ENCODE peak calls at places on chromosomes 11 and 22, in four cellular contexts. K is stomach, U is heart right ventricle, B is thoracic aorta. T is an unnamed sample.

GRCh38 chr11:76266269-76266668 is 60.0 kb upstream of the WNT11 start:
- DNase-seq in B (no peak), K (no peak), U (no peak), T (peak; percentile 8)

GRCh38 chr11:12372111-12372510 is 5.3 kb upstream of the PARVA start:
- DNase-seq in B (no peak), U (no peak), K (no peak), T (no peak)

GRCh38 chr11:121844016-121844415 is 272.0 kb downstream of the BLID start:
- DNase-seq in U (no peak), B (no peak), K (no peak), T (no peak)

GRCh38 chr22:24952837-24953293 is 349 bp downstream of the KIAA1671 start:
- DNase-seq in U (peak; percentile 52), K (peak; percentile 61), B (no peak), T (no peak)

GRCh38 chr11:132862137-132862536 is 670.2 kb downstream of the OPCML start:
- DNase-seq in K (no peak), U (no peak), B (no peak), T (no peak)

GRCh38 chr22:36368359-36368983 is 19.3 kb downstream of the MYH9 start:
- DNase-seq in K (no peak), B (no peak), U (no peak), T (peak; percentile 49)

GRCh38 chr11:93031386-93031785 is 61.9 kb downstream of the MTNR1B start:
- DNase-seq in B (no peak), K (no peak), U (no peak), T (no peak)

GRCh38 chr22:37095113-37095512 is 14.4 kb downstream of the TMPRSS6 start:
- DNase-seq in K (no peak), B (no peak), U (no peak), T (no peak)

GRCh38 chr11:61098778-61099177 is 3.5 kb upstream of the CD5 start:
- DNase-seq in U (no peak), B (no peak), K (no peak), T (no peak)

GRCh38 chr11:35488117-35488516 is 37.3 kb downstream of the PAMR1 start:
- DNase-seq in K (no peak), U (no peak), B (no peak), T (no peak)

GRCh38 chr11:6315811-6316425 is 4.4 kb downstream of the CAVIN3 start:
- DNase-seq in U (peak; percentile 49), K (peak; percentile 63), B (peak; percentile 26), T (no peak)

GRCh38 chr11:134636071-134636470 is 224.0 kb upstream of the B3GAT1 start:
- DNase-seq in K (no peak), U (no peak), B (no peak), T (no peak)

GRCh38 chr22:32271389-32271788 is 16.2 kb upstream of the SLC5A4 start:
- DNase-seq in B (no peak), K (no peak), U (no peak), T (no peak)

GRCh38 chr11:121494355-121495099 is 41.8 kb upstream of the SORL1-AS1 start:
- DNase-seq in U (no peak), B (no peak), K (no peak), T (peak; percentile 20)

GRCh38 chr11:75422248-75423231 is 10.5 kb downstream of the KLHL35 start:
- DNase-seq in B (no peak), K (peak; percentile 78), U (no peak), T (no peak)

GRCh38 chr11:70695086-70695960 is 297.0 kb downstream of the CTTN start:
- DNase-seq in B (no peak), U (no peak), K (no peak), T (peak; percentile 30)

GRCh38 chr11:11985016-11985715 is 23.3 kb downstream of the DKK3 start:
- DNase-seq in B (no peak), U (no peak), K (peak; percentile 15), T (no peak)

GRCh38 chr11:80925291-80925690 is 1484.5 kb upstream of the TENM4 start:
- DNase-seq in B (no peak), U (no peak), K (no peak), T (no peak)

GRCh38 chr11:26620282-26621045 is 48.4 kb upstream of the MUC15 start:
- DNase-seq in B (no peak), U (no peak), K (no peak), T (no peak)

DNA sequence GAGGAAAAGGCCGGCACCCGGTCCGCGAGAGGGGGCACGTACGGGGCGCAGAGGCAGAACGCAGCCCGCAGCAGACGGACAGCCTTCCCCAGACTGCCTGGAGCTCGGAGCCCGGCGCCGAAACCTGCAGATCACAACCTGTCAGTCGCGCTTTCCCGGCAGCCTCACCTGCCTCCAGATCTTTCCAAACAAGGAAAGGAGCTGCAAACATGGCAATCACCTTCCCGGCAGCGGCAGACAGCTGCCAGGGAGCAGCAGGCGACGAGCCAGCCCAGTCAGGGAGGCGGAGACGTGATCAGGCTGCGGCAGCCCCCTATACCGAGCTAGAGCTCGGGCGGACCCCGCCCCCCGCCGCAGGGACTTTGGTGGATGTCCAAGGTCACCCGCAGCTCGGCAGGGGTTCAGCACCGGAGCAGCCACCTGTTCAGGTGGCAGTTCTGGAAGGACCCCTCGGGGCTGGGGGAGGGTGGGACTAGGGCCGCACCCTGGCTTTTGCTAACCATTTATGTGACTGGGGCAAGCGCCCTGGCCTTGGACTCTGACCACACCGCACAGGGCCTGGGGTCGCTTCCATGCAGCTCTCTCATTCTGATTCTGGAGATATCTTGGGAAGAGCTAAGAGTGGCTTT is 143.8 kb downstream of the NECTIN1 start:
- DNase-seq in U (no peak), B (no peak), K (peak; percentile 48), T (no peak)
- H3K4me3 ChIP-seq in U (peak overlapping the region; percentile 18), B (peak overlapping the region; percentile 75), K (peak overlapping the region; percentile 47), T (no peak overlapping the region)

DNA sequence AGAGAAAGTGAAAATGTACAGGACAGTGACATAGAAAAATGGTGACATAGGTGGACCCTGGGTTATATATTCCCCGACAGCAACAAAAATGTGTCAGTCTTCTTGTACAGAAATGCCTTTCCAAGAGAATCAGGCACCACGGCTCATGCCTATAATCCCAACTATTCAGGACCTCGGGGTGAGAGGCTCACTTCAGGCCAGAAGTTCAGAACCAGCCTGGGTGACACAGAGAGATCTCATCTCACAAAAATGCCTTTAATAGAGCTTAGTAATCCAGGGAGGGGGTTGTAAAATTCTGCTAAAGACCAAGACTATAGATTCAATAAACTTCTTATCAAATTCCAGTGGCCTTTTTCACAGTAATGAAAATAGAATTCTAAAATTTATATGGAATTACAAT is 10.7 kb downstream of the ZNF195 start:
- DNase-seq in K (no peak), B (no peak), U (no peak), T (no peak)
- H3K9me3 ChIP-seq in K (peaks cover 10% of the 10 kb centered on the region), B (peaks cover 19% of the 10 kb centered on the region), U (no peaks in the 10 kb centered on the region), T (peaks cover 14% of the 10 kb centered on the region)

GRCh38 chr22:44807915-44808690 is 55.7 kb downstream of the ARHGAP8 start:
- DNase-seq in U (no peak), K (no peak), B (no peak), T (no peak)

GRCh38 chr22:44805663-44806062 is 53.3 kb downstream of the ARHGAP8 start:
- DNase-seq in B (no peak), U (no peak), K (no peak), T (no peak)

GRCh38 chr22:44807232-44807631 is 54.9 kb downstream of the ARHGAP8 start:
- DNase-seq in B (no peak), U (no peak), K (no peak), T (no peak)

GRCh38 chr22:44811141-44811540 is 58.8 kb downstream of the ARHGAP8 start:
- DNase-seq in B (no peak), K (no peak), U (no peak), T (no peak)

GRCh38 chr22:44809456-44809855 is 57.1 kb downstream of the ARHGAP8 start:
- DNase-seq in U (no peak), K (no peak), B (no peak), T (no peak)
- H3K27ac ChIP-seq in U (no peak overlapping the region), K (no peak overlapping the region), B (no peak overlapping the region), T (no peak overlapping the region)

DNA sequence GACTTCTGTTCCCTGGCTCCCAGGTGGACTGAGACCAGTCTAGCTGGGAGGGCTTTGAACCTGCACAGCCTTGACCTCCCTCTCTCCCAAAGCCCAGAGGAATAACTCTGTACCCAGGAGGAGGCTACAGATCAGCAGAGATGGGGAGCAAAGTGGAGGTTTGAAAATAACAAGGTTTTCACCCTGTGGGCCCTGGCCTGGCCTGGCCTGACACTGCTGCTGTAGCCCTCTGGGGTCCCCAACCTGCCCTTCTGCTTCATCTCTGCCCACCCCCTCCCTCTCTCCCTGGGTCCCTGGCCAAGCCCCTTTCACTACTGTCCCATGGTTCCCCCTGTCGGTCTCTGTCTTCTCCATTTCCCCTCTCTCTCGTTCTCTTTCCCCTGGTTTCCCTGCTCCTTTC is 225.2 kb downstream of the BUD13 start:
- DNase-seq in B (no peak), K (no peak), U (no peak), T (no peak)
- H3K4me3 ChIP-seq in B (no peak overlapping the region), K (no peak overlapping the region), U (no peak overlapping the region), T (no peak overlapping the region)

GRCh38 chr22:47848384-47848920 is 1086.0 kb downstream of the TBC1D22A start:
- DNase-seq in B (no peak), U (no peak), K (no peak), T (no peak)
- H3K9me3 ChIP-seq in B (no peaks in the 10 kb centered on the region), U (no peaks in the 10 kb centered on the region), K (no peaks in the 10 kb centered on the region), T (no peaks in the 10 kb centered on the region)

GRCh38 chr11:19418221-19418620 is 177.5 kb upstream of the E2F8 start:
- DNase-seq in B (no peak), K (no peak), U (no peak), T (no peak)

GRCh38 chr11:19419813-19420212 is 179.1 kb upstream of the E2F8 start:
- DNase-seq in B (no peak), U (no peak), K (no peak), T (no peak)

GRCh38 chr11:19422257-19422656 is 181.5 kb upstream of the E2F8 start:
- DNase-seq in K (no peak), U (no peak), B (no peak), T (no peak)

GRCh38 chr11:19421134-19421533 is 180.4 kb upstream of the E2F8 start:
- DNase-seq in K (no peak), U (no peak), B (no peak), T (no peak)

GRCh38 chr11:19419021-19419750 is 178.4 kb upstream of the E2F8 start:
- DNase-seq in U (no peak), B (no peak), K (no peak), T (no peak)
- H3K27ac ChIP-seq in U (no peak overlapping the region), B (no peak overlapping the region), K (no peak overlapping the region), T (no peak overlapping the region)

DNA sequence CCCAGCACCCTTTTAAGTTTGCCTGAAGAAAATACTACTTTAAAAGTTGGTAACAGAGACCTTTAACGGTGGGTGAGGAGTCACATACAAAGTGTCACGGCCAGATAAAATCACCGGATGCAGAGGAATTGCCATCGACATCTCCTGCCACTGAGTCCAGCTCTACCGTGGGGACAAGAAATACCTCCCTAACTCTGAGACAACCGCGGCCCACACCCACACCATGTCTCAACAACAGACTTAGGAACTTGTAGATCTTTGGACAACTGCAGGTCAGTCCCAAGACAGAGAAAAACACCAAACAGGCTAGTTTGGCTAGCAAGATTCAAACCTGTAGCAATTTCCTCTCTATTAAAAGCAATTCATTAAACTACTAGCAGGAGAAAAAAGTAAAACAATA is 669 bp downstream of the ETS1 start:
- DNase-seq in U (no peak), B (no peak), K (no peak), T (no peak)
- H3K4me3 ChIP-seq in U (no peak overlapping the region), B (peak overlapping the region; percentile 58), K (peak overlapping the region; percentile 5), T (no peak overlapping the region)